ENCODE peak calls at places on chromosomes 2 and 18, in six cellular contexts. P is astrocyte, N is right atrium auricular region, J is esophagus squamous epithelium, O is stomach, R is Peyer's patch. Q is an unnamed sample. For H3K4me1 and H3K9me3, the result is how much of the 10 kb centered on the place peaks cover.

GRCh38 chr2:100046961-100047950 is 95.1 kb downstream of the AFF3 start:
- DNase-seq in P (no peak), O (no peak), R (no peak), J (no peak), N (no peak), Q (no peak)

GRCh38 chr2:240594511-240595380 is 8.2 kb downstream of the CAPN10 start:
- DNase-seq in O (no peak), R (peak), P (no peak), J (no peak), N (no peak), Q (no peak)

GRCh38 chr2:219739061-219739460 is 111.6 kb downstream of the SLC4A3 start:
- DNase-seq in R (no peak), J (no peak), O (no peak), P (peak), N (no peak), Q (peak)

GRCh38 chr2:63819765-63820717 is 21.7 kb upstream of the UGP2 start:
- DNase-seq in N (peak), R (no peak), P (no peak), O (no peak), J (no peak), Q (peak)

GRCh38 chr2:219032051-219032745 is 9.1 kb downstream of the CFAP65 start:
- DNase-seq in N (no peak), J (no peak), R (peak), O (no peak), P (no peak), Q (no peak)

GRCh38 chr2:21118302-21118920 is 5.4 kb upstream of the TDRD15 start:
- DNase-seq in P (no peak), O (no peak), R (peak), N (no peak), J (no peak), Q (peak)

GRCh38 chr18:58862851-58863538 is 1.7 kb upstream of the ZNF532 start:
- DNase-seq in O (peak), N (no peak), R (peak), P (peak), J (no peak), Q (peak)

GRCh38 chr18:39057423-39058057 is 1491.9 kb upstream of the CELF4 start:
- DNase-seq in J (no peak), O (no peak), P (peak), R (no peak), N (no peak), Q (no peak)

GRCh38 chr2:20381457-20381856 is 30.8 kb upstream of the PUM2 start:
- DNase-seq in O (peak), P (no peak), N (no peak), J (no peak), R (no peak), Q (peak)

GRCh38 chr2:46319711-46320110 is 22.5 kb downstream of the EPAS1 start:
- DNase-seq in O (no peak), N (no peak), R (no peak), P (no peak), J (no peak), Q (no peak)

GRCh38 chr2:69623236-69623635 is 20.3 kb downstream of the AAK1 start:
- DNase-seq in P (no peak), J (no peak), R (no peak), N (no peak), O (no peak), Q (no peak)
- H3K4me1 ChIP-seq in P (under half), J (under half), R (under half), N (under half), O (under half), Q (under half)

GRCh38 chr2:226683926-226684562 is 115.6 kb downstream of the IRS1 start:
- DNase-seq in J (no peak), P (no peak), N (no peak), R (peak), O (peak), Q (no peak)
- H3K9me3 ChIP-seq in J (under half), P (under half), N (under half), R (under half), O (under half), Q (under half)

GRCh38 chr2:225074366-225074765 is 32.1 kb upstream of the DOCK10 start:
- DNase-seq in P (no peak), O (no peak), N (no peak), R (no peak), J (no peak), Q (no peak)

GRCh38 chr2:225070811-225071210 is 28.5 kb upstream of the DOCK10 start:
- DNase-seq in O (no peak), N (no peak), R (no peak), J (no peak), P (no peak), Q (peak)

GRCh38 chr2:225072444-225072843 is 30.2 kb upstream of the DOCK10 start:
- DNase-seq in P (no peak), J (no peak), N (no peak), O (no peak), R (no peak), Q (no peak)

GRCh38 chr2:225074919-225075681 is 32.8 kb upstream of the DOCK10 start:
- DNase-seq in R (no peak), J (no peak), O (no peak), N (no peak), P (no peak), Q (no peak)

DNA sequence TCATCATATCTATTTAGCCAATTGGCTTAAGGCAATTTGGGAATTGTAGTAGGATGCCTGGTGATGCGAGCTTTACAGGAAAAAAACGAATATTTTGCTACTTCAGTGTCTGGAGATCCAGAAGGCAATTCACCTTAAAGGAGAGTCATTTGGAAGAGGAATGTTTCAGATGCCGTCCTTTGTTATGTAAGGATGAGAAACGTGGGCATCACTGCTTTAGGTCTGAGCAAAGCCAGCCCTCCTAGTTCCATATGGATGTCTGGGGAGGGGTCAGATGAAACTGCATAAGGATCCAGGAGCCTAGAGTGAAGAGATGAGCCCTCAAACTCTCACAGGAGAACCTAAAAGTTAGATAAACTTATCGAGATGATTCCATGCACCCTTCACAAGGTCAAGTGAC is 30.9 kb upstream of the DOCK10 start:
- DNase-seq in R (no peak), P (no peak), J (no peak), O (no peak), N (no peak), Q (no peak)
- H3K4me1 ChIP-seq in R (under half), P (under half), J (under half), O (under half), N (under half), Q (under half)

DNA sequence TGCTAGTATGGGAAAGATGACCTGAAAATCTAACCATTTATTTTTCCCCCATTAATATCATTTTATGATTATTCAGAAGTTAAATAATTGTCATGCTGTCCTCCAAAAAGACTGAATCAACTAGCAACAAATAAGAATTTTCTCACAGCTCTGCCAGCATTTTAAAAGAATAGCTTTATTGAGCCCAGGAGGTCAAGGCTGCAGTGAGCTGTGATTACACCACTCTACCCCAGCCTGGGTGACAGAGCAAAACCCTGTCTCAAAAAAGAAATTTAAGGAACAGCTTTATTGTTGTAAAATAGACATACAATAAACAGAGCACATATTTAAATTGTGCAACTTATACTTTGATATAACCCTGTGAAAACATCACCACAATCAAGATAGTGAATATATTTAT is 24.8 kb upstream of the IL1A start:
- DNase-seq in P (no peak), R (no peak), N (no peak), J (no peak), O (no peak), Q (no peak)
- H3K9me3 ChIP-seq in P (under half), R (under half), N (under half), J (under half), O (under half), Q (under half)

GRCh38 chr2:197328461-197328860 is 17.9 kb upstream of the ANKRD44 start:
- DNase-seq in N (no peak), O (no peak), R (no peak), P (no peak), J (no peak), Q (no peak)
- H3K4me1 ChIP-seq in N (under half), O (under half), R (under half), P (under half), J (under half), Q (under half)

GRCh38 chr2:174337337-174338154 is 2.8 kb downstream of the SP9 start:
- DNase-seq in O (no peak), R (peak), J (no peak), N (no peak), P (peak), Q (peak)
- H3K9me3 ChIP-seq in O (under half), R (under half), J (under half), N (under half), P (under half), Q (under half)

GRCh38 chr2:43230981-43231827 is 4.8 kb upstream of the ZFP36L2 start:
- DNase-seq in J (no peak), N (no peak), O (no peak), R (no peak), P (no peak), Q (no peak)
- H3K4me1 ChIP-seq in J (under half), N (under half), O (under half), R (under half), P (under half), Q (under half)

GRCh38 chr2:105836840-105837692 is 92.4 kb downstream of the NCK2 start:
- DNase-seq in N (no peak), R (no peak), J (no peak), P (no peak), O (no peak), Q (no peak)

GRCh38 chr2:105836341-105836740 is 91.6 kb downstream of the NCK2 start:
- DNase-seq in J (no peak), O (no peak), N (no peak), P (no peak), R (no peak), Q (no peak)

GRCh38 chr2:105839793-105840192 is 95.1 kb downstream of the NCK2 start:
- DNase-seq in R (no peak), O (no peak), J (no peak), P (no peak), N (no peak), Q (no peak)

GRCh38 chr2:105834931-105835330 is 90.2 kb downstream of the NCK2 start:
- DNase-seq in P (no peak), R (no peak), N (no peak), J (no peak), O (no peak), Q (no peak)
- H3K9me3 ChIP-seq in P (under half), R (under half), N (under half), J (under half), O (under half), Q (under half)

DNA sequence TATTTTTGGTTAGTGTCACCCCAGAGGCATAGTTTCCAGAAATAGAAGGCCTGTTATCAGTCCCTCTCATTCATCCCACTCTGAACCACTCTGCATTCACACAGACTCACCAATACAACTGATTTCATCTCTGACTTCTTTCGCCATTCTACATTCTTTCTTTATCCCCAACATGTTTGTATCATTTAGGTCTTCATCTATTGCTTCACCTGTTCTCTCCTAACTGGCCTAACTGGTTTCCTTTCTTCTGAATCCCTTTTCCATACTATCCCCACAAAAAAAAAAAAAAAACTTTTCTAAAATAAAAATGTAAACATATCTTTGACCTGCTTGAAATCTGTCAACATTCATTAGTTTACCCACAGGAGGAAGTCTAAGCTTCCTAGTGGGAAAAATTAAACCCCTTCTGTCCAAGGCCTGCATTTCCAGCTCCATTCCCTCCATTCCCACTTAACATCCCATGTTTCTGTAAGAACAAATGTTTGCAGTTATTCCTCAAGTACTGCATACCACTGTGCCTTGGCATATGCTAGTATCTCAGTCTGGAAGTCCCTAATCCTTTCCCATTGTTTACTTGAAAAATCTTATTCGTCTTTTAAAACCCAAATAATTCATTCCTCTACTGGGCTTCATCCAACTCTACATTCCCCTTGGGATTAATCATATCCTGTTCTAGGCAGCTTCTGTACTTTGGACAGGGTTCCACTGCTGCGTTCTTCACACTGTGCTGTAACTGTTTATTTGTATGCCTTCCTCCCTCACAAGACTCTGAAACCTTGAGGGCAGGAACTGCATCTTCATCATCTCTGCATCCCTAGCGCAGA is 68.5 kb downstream of the FIGN start:
- DNase-seq in P (peak), J (no peak), O (no peak), N (no peak), R (no peak), Q (peak)
- H3K4me1 ChIP-seq in P (under half), J (under half), O (under half), N (under half), R (under half), Q (under half)

GRCh38 chr18:78927156-78927555 is 52.5 kb upstream of the SALL3 start:
- DNase-seq in R (no peak), P (no peak), N (no peak), J (no peak), O (no peak), Q (no peak)
- H3K9me3 ChIP-seq in R (under half), P (under half), N (under half), J (under half), O (under half), Q (under half)

Q was measured in adipocyte.